ENCODE peak calls at places on chromosomes 7 and 10, in ten cellular contexts. One of them, this sample, is unnamed.

GRCh38 chr7:86958380-86958779 is 101.1 kb downstream of the ELAPOR2 start:
- DNase-seq in RWPE1: no peak
- DNase-seq in mammary epithelial cell: no peak
- DNase-seq in GF-D8: no peak
- DNase-seq in naive thymus-derived CD4-positive, alpha-beta T cell: no peak
- DNase-seq in Caki2: no peak
- DNase-seq in effector memory CD4-positive, alpha-beta T cell: no peak
- DNase-seq in activated naive CD4-positive, alpha-beta T cell treated with anti-CD3 and anti-CD28 coated beads for 36 hours: no peak
- DNase-seq in NT2/D1: no peak
- DNase-seq in PC-3: peak
- DNase-seq in this sample: no peak

GRCh38 chr7:27210441-27211083 is 10.7 kb upstream of the HOXA13 start:
- DNase-seq in RWPE1: no peak
- DNase-seq in mammary epithelial cell: peak
- DNase-seq in GF-D8: no peak
- DNase-seq in NT2/D1: no peak
- DNase-seq in effector memory CD4-positive, alpha-beta T cell: no peak
- DNase-seq in activated naive CD4-positive, alpha-beta T cell treated with anti-CD3 and anti-CD28 coated beads for 36 hours: peak
- DNase-seq in naive thymus-derived CD4-positive, alpha-beta T cell: no peak
- DNase-seq in Caki2: peak
- DNase-seq in PC-3: peak
- DNase-seq in this sample: no peak

GRCh38 chr7:91320679-91321078 is 56.4 kb downstream of the FZD1 start:
- DNase-seq in GF-D8: no peak
- DNase-seq in RWPE1: no peak
- DNase-seq in naive thymus-derived CD4-positive, alpha-beta T cell: no peak
- DNase-seq in activated naive CD4-positive, alpha-beta T cell treated with anti-CD3 and anti-CD28 coated beads for 36 hours: no peak
- DNase-seq in NT2/D1: no peak
- DNase-seq in PC-3: no peak
- DNase-seq in mammary epithelial cell: no peak
- DNase-seq in Caki2: no peak
- DNase-seq in effector memory CD4-positive, alpha-beta T cell: no peak
- DNase-seq in this sample: no peak

GRCh38 chr10:103855424-103855823 is at the start of gene SH3PXD2A:
- DNase-seq in NT2/D1: no peak
- DNase-seq in effector memory CD4-positive, alpha-beta T cell: no peak
- DNase-seq in mammary epithelial cell: no peak
- DNase-seq in activated naive CD4-positive, alpha-beta T cell treated with anti-CD3 and anti-CD28 coated beads for 36 hours: peak
- DNase-seq in RWPE1: peak
- DNase-seq in PC-3: peak
- DNase-seq in naive thymus-derived CD4-positive, alpha-beta T cell: no peak
- DNase-seq in GF-D8: no peak
- DNase-seq in Caki2: no peak
- DNase-seq in this sample: no peak

GRCh38 chr10:61503051-61503450 is 49.9 kb upstream of the TMEM26 start:
- DNase-seq in effector memory CD4-positive, alpha-beta T cell: no peak
- DNase-seq in RWPE1: peak
- DNase-seq in PC-3: peak
- DNase-seq in GF-D8: no peak
- DNase-seq in naive thymus-derived CD4-positive, alpha-beta T cell: no peak
- DNase-seq in mammary epithelial cell: peak
- DNase-seq in activated naive CD4-positive, alpha-beta T cell treated with anti-CD3 and anti-CD28 coated beads for 36 hours: no peak
- DNase-seq in Caki2: no peak
- DNase-seq in NT2/D1: no peak
- DNase-seq in this sample: no peak

GRCh38 chr10:43231523-43232078 is 35.3 kb downstream of the RASGEF1A start:
- DNase-seq in RWPE1: no peak
- DNase-seq in activated naive CD4-positive, alpha-beta T cell treated with anti-CD3 and anti-CD28 coated beads for 36 hours: peak
- DNase-seq in naive thymus-derived CD4-positive, alpha-beta T cell: no peak
- DNase-seq in NT2/D1: no peak
- DNase-seq in Caki2: no peak
- DNase-seq in PC-3: no peak
- DNase-seq in effector memory CD4-positive, alpha-beta T cell: no peak
- DNase-seq in GF-D8: no peak
- DNase-seq in mammary epithelial cell: no peak
- DNase-seq in this sample: no peak

GRCh38 chr10:113463777-113464176 is 89.1 kb upstream of the HABP2 start:
- DNase-seq in GF-D8: no peak
- DNase-seq in RWPE1: no peak
- DNase-seq in activated naive CD4-positive, alpha-beta T cell treated with anti-CD3 and anti-CD28 coated beads for 36 hours: no peak
- DNase-seq in mammary epithelial cell: no peak
- DNase-seq in effector memory CD4-positive, alpha-beta T cell: no peak
- DNase-seq in naive thymus-derived CD4-positive, alpha-beta T cell: no peak
- DNase-seq in Caki2: no peak
- DNase-seq in NT2/D1: no peak
- DNase-seq in PC-3: no peak
- DNase-seq in this sample: peak

GRCh38 chr7:88500146-88500545 is 193.5 kb upstream of the STEAP4 start:
- DNase-seq in PC-3: no peak
- DNase-seq in naive thymus-derived CD4-positive, alpha-beta T cell: no peak
- DNase-seq in effector memory CD4-positive, alpha-beta T cell: no peak
- DNase-seq in RWPE1: no peak
- DNase-seq in GF-D8: no peak
- DNase-seq in NT2/D1: no peak
- DNase-seq in activated naive CD4-positive, alpha-beta T cell treated with anti-CD3 and anti-CD28 coated beads for 36 hours: no peak
- DNase-seq in mammary epithelial cell: no peak
- DNase-seq in Caki2: no peak
- DNase-seq in this sample: no peak

GRCh38 chr7:118511146-118511545 is 286.6 kb downstream of the ANKRD7 start:
- DNase-seq in NT2/D1: no peak
- DNase-seq in naive thymus-derived CD4-positive, alpha-beta T cell: no peak
- DNase-seq in RWPE1: no peak
- DNase-seq in effector memory CD4-positive, alpha-beta T cell: no peak
- DNase-seq in PC-3: no peak
- DNase-seq in mammary epithelial cell: no peak
- DNase-seq in GF-D8: no peak
- DNase-seq in activated naive CD4-positive, alpha-beta T cell treated with anti-CD3 and anti-CD28 coated beads for 36 hours: no peak
- DNase-seq in Caki2: no peak
- DNase-seq in this sample: no peak

GRCh38 chr7:20320322-20320721 is 10.4 kb upstream of the ITGB8 start:
- DNase-seq in GF-D8: no peak
- DNase-seq in activated naive CD4-positive, alpha-beta T cell treated with anti-CD3 and anti-CD28 coated beads for 36 hours: no peak
- DNase-seq in RWPE1: no peak
- DNase-seq in NT2/D1: no peak
- DNase-seq in naive thymus-derived CD4-positive, alpha-beta T cell: no peak
- DNase-seq in Caki2: no peak
- DNase-seq in effector memory CD4-positive, alpha-beta T cell: no peak
- DNase-seq in PC-3: no peak
- DNase-seq in mammary epithelial cell: no peak
- DNase-seq in this sample: no peak

GRCh38 chr10:133278577-133279265 is 2.1 kb upstream of the ADAM8 start:
- DNase-seq in PC-3: peak
- DNase-seq in naive thymus-derived CD4-positive, alpha-beta T cell: no peak
- DNase-seq in Caki2: no peak
- DNase-seq in activated naive CD4-positive, alpha-beta T cell treated with anti-CD3 and anti-CD28 coated beads for 36 hours: no peak
- DNase-seq in mammary epithelial cell: peak
- DNase-seq in GF-D8: peak
- DNase-seq in effector memory CD4-positive, alpha-beta T cell: peak
- DNase-seq in NT2/D1: no peak
- DNase-seq in RWPE1: peak
- DNase-seq in this sample: no peak

GRCh38 chr10:131830446-131831130 is 70.2 kb upstream of the PPP2R2D start:
- DNase-seq in NT2/D1: no peak
- DNase-seq in naive thymus-derived CD4-positive, alpha-beta T cell: no peak
- DNase-seq in effector memory CD4-positive, alpha-beta T cell: no peak
- DNase-seq in PC-3: no peak
- DNase-seq in mammary epithelial cell: no peak
- DNase-seq in RWPE1: no peak
- DNase-seq in Caki2: no peak
- DNase-seq in GF-D8: no peak
- DNase-seq in activated naive CD4-positive, alpha-beta T cell treated with anti-CD3 and anti-CD28 coated beads for 36 hours: no peak
- DNase-seq in this sample: no peak

GRCh38 chr7:12759112-12759511 is 71.7 kb downstream of the ARL4A start:
- DNase-seq in mammary epithelial cell: no peak
- DNase-seq in PC-3: no peak
- DNase-seq in GF-D8: no peak
- DNase-seq in effector memory CD4-positive, alpha-beta T cell: no peak
- DNase-seq in activated naive CD4-positive, alpha-beta T cell treated with anti-CD3 and anti-CD28 coated beads for 36 hours: no peak
- DNase-seq in RWPE1: no peak
- DNase-seq in naive thymus-derived CD4-positive, alpha-beta T cell: no peak
- DNase-seq in Caki2: no peak
- DNase-seq in NT2/D1: no peak
- DNase-seq in this sample: no peak

GRCh38 chr10:78952686-78953085 is 116.1 kb upstream of the ZMIZ1 start:
- DNase-seq in GF-D8: no peak
- DNase-seq in effector memory CD4-positive, alpha-beta T cell: no peak
- DNase-seq in Caki2: no peak
- DNase-seq in NT2/D1: no peak
- DNase-seq in naive thymus-derived CD4-positive, alpha-beta T cell: no peak
- DNase-seq in activated naive CD4-positive, alpha-beta T cell treated with anti-CD3 and anti-CD28 coated beads for 36 hours: no peak
- DNase-seq in mammary epithelial cell: no peak
- DNase-seq in PC-3: no peak
- DNase-seq in RWPE1: no peak
- DNase-seq in this sample: no peak